ENCODE peak calls at places on chromosomes 7 and 10, in five cellular contexts. E, D, V, G and X are unnamed samples.

GRCh38 chr7:116601426-116601825 is 70.6 kb upstream of the MET start:
- DNase-seq in E (no peak), D (no peak), V (no peak), G (no peak), X (no peak)

GRCh38 chr7:155203882-155204691 is 93.6 kb upstream of the INSIG1 start:
- DNase-seq in E (no peak), D (no peak), V (no peak), G (no peak), X (no peak)

GRCh38 chr10:12656518-12657142 is 307.3 kb downstream of the CAMK1D start:
- DNase-seq in E (peak; percentile 8), D (peak; percentile 72), V (no peak), G (peak; percentile 73), X (peak; percentile 45)

GRCh38 chr7:123845823-123846216 is 851 bp downstream of the HYAL4 start:
- DNase-seq in E (no peak), D (no peak), V (no peak), G (no peak), X (no peak)

GRCh38 chr7:71322201-71322600 is 190.3 kb downstream of the GALNT17 start:
- DNase-seq in E (no peak), D (no peak), V (no peak), G (no peak), X (no peak)

GRCh38 chr10:14569274-14570060 is 205.2 kb downstream of the FAM107B start:
- DNase-seq in E (peak; percentile 44), D (no peak), V (no peak), G (no peak), X (no peak)

GRCh38 chr10:77909755-77910375 is 16.7 kb downstream of the DLG5 start:
- DNase-seq in E (no peak), D (peak; percentile 81), V (no peak), G (peak; percentile 55), X (no peak)

GRCh38 chr7:85426487-85426960 is 239.7 kb upstream of the SEMA3D start:
- DNase-seq in E (no peak), D (peak; percentile 12), V (peak; percentile 43), G (peak; percentile 1), X (no peak)

GRCh38 chr7:151814400-151814914 is 62.5 kb downstream of the PRKAG2 start:
- DNase-seq in E (no peak), D (no peak), V (no peak), G (no peak), X (peak; percentile 45)

GRCh38 chr7:50069613-50070012 is 23.4 kb downstream of the ZPBP start:
- DNase-seq in E (no peak), D (no peak), V (peak; percentile 44), G (peak; percentile 3), X (no peak)

GRCh38 chr7:134004829-134005505 is 122.2 kb upstream of the LRGUK start:
- DNase-seq in E (no peak), D (no peak), V (no peak), G (no peak), X (peak; percentile 17)

GRCh38 chr7:20785211-20786048 is 1.3 kb downstream of the SP8 start:
- DNase-seq in E (no peak), D (no peak), V (no peak), G (no peak), X (no peak)

GRCh38 chr7:8831386-8831785 is 398.0 kb downstream of the NXPH1 start:
- DNase-seq in E (no peak), D (no peak), V (no peak), G (no peak), X (no peak)

GRCh38 chr10:86480571-86480970 is 41.0 kb downstream of the WAPL start:
- DNase-seq in E (no peak), D (no peak), V (no peak), G (no peak), X (no peak)

GRCh38 chr10:125177641-125178640 is 17.6 kb upstream of the CTBP2 start:
- DNase-seq in E (no peak), D (no peak), V (no peak), G (no peak), X (no peak)